ENCODE peak calls at places on chromosomes 7 and 10, in seven cellular contexts. R, X, S, M, V, B and A are unnamed samples.

GRCh38 chr7:2522780-2523433 is 3.3 kb downstream of the LFNG start:
- DNase-seq in R (no peak), X (peak; percentile 87), S (peak; percentile 35), M (no peak), V (peak; percentile 79), B (peak; percentile 60), A (no peak)

GRCh38 chr7:158963780-158964222 is 107.4 kb downstream of the DYNC2I1 start:
- DNase-seq in R (no peak), X (no peak), S (no peak), M (peak; percentile 65), V (no peak), B (no peak), A (no peak)

GRCh38 chr10:21230219-21230618 is 295.3 kb downstream of the SKIDA1 start:
- DNase-seq in R (no peak), X (no peak), S (no peak), M (no peak), V (no peak), B (no peak), A (no peak)

GRCh38 chr10:132847856-132848255 is 61.9 kb upstream of the NKX6-2 start:
- DNase-seq in R (no peak), X (peak; percentile 21), S (no peak), M (no peak), V (no peak), B (no peak), A (no peak)

GRCh38 chr7:127780489-127780888 is 128.5 kb downstream of the SND1 start:
- DNase-seq in R (no peak), X (no peak), S (no peak), M (no peak), V (no peak), B (no peak), A (no peak)

GRCh38 chr7:131327049-131327625 is 539 bp upstream of the MKLN1 start:
- DNase-seq in R (peak; percentile 64), X (no peak), S (peak; percentile 81), M (no peak), V (peak; percentile 54), B (peak; percentile 72), A (peak; percentile 81)

GRCh38 chr7:121513105-121513504 is 117.0 kb upstream of the FAM3C start:
- DNase-seq in R (no peak), X (no peak), S (no peak), M (no peak), V (no peak), B (no peak), A (no peak)

GRCh38 chr7:112201421-112201820 is 4.8 kb downstream of the DOCK4 start:
- DNase-seq in R (peak; percentile 99), X (no peak), S (peak; percentile 64), M (no peak), V (no peak), B (peak; percentile 11), A (peak; percentile 35)

GRCh38 chr10:110260746-110261477 is 43.8 kb downstream of the SMNDC1 start:
- DNase-seq in R (peak; percentile 4), X (no peak), S (peak; percentile 31), M (no peak), V (no peak), B (peak; percentile 7), A (no peak)

GRCh38 chr10:124611738-124612137 is 132.4 kb downstream of the FAM53B start:
- DNase-seq in R (no peak), X (no peak), S (no peak), M (no peak), V (no peak), B (no peak), A (no peak)

GRCh38 chr7:128030999-128031681 is at the start of gene LRRC4:
- DNase-seq in R (peak; percentile 45), X (no peak), S (peak; percentile 38), M (peak; percentile 52), V (no peak), B (peak; percentile 60), A (no peak)

GRCh38 chr7:137755846-137756685 is 90.7 kb downstream of the DGKI start:
- DNase-seq in R (no peak), X (no peak), S (peak; percentile 47), M (no peak), V (peak; percentile 84), B (no peak), A (no peak)

GRCh38 chr10:112490543-112490942 is 43.5 kb downstream of the VTI1A start:
- DNase-seq in R (peak; percentile 1), X (peak; percentile 49), S (peak; percentile 4), M (peak; percentile 43), V (no peak), B (no peak), A (no peak)

GRCh38 chr7:90706067-90706716 is 110.1 kb downstream of the CDK14 start:
- DNase-seq in R (no peak), X (no peak), S (no peak), M (no peak), V (no peak), B (no peak), A (no peak)

GRCh38 chr7:15308831-15309230 is 253.0 kb downstream of the AGMO start:
- DNase-seq in R (no peak), X (no peak), S (no peak), M (no peak), V (no peak), B (no peak), A (no peak)

GRCh38 chr10:71631007-71631859 is 88.3 kb downstream of the C10orf105 start:
- DNase-seq in R (no peak), X (no peak), S (no peak), M (no peak), V (no peak), B (no peak), A (no peak)

GRCh38 chr7:12490941-12491340 is 79.6 kb upstream of the SCIN start:
- DNase-seq in R (no peak), X (no peak), S (no peak), M (no peak), V (no peak), B (no peak), A (no peak)

GRCh38 chr10:43944742-43945730 is 296.4 kb upstream of the ZNF32 start:
- DNase-seq in R (no peak), X (peak; percentile 19), S (no peak), M (no peak), V (no peak), B (no peak), A (no peak)

GRCh38 chr7:108324053-108325038 is 131.9 kb downstream of the NRCAM start:
- DNase-seq in R (no peak), X (no peak), S (no peak), M (no peak), V (no peak), B (no peak), A (no peak)

GRCh38 chr7:100171840-100172239 is 3.4 kb upstream of the GAL3ST4 start:
- DNase-seq in R (no peak), X (no peak), S (no peak), M (no peak), V (no peak), B (no peak), A (no peak)

GRCh38 chr7:4683043-4683883 is 1.2 kb downstream of the FOXK1 start:
- DNase-seq in R (no peak), X (peak; percentile 45), S (no peak), M (peak; percentile 56), V (no peak), B (no peak), A (no peak)

GRCh38 chr7:88184848-88185304 is 35.0 kb downstream of the SRI start:
- DNase-seq in R (peak; percentile 62), X (no peak), S (peak; percentile 9), M (no peak), V (peak; percentile 69), B (peak; percentile 5), A (no peak)

GRCh38 chr10:59109826-59110225 is 66.6 kb upstream of the PHYHIPL start:
- DNase-seq in R (no peak), X (no peak), S (no peak), M (no peak), V (no peak), B (no peak), A (no peak)

GRCh38 chr10:44636625-44637024 is 251.7 kb upstream of the CXCL12 start:
- DNase-seq in R (no peak), X (no peak), S (no peak), M (no peak), V (no peak), B (no peak), A (no peak)

GRCh38 chr10:88725798-88726197 is 19.7 kb downstream of the LIPK start:
- DNase-seq in R (no peak), X (no peak), S (no peak), M (no peak), V (no peak), B (no peak), A (no peak)

GRCh38 chr7:133836666-133837065 is 290.5 kb upstream of the LRGUK start:
- DNase-seq in R (no peak), X (no peak), S (no peak), M (no peak), V (no peak), B (no peak), A (no peak)

GRCh38 chr10:79068203-79068561 is 584 bp upstream of the ZMIZ1 start:
- DNase-seq in R (no peak), X (no peak), S (no peak), M (peak; percentile 64), V (no peak), B (no peak), A (no peak)

GRCh38 chr7:124029789-124030188 is 3.1 kb downstream of the TMEM229A start:
- DNase-seq in R (no peak), X (no peak), S (no peak), M (no peak), V (no peak), B (no peak), A (no peak)

GRCh38 chr10:60290558-60290957 is 99.1 kb downstream of the ANK3 start:
- DNase-seq in R (no peak), X (no peak), S (no peak), M (no peak), V (no peak), B (no peak), A (no peak)

GRCh38 chr7:24445041-24445440 is 128.2 kb upstream of the PALS2 start:
- DNase-seq in R (no peak), X (no peak), S (no peak), M (no peak), V (no peak), B (no peak), A (no peak)

GRCh38 chr10:70503776-70504175 is 25.2 kb downstream of the PALD1 start:
- DNase-seq in R (no peak), X (no peak), S (no peak), M (no peak), V (no peak), B (no peak), A (no peak)